ENCODE peak calls at places on chromosomes 1 and 21, in six cellular contexts. L, Z, M, V, Y and Q are unnamed samples.

GRCh38 chr1:147626739-147627138 is 43.6 kb downstream of the ACP6 start:
- DNase-seq in L (no peak), Z (peak), M (no peak), V (no peak), Y (no peak), Q (no peak)

GRCh38 chr21:38267991-38268858 is 11.4 kb downstream of the KCNJ15 start:
- DNase-seq in L (peak), Z (no peak), M (no peak), V (no peak), Y (no peak), Q (no peak)

GRCh38 chr1:33768821-33769220 is 95.1 kb upstream of the HMGB4 start:
- DNase-seq in L (no peak), Z (no peak), M (no peak), V (no peak), Y (no peak), Q (no peak)

GRCh38 chr1:116373451-116374339 is 651 bp downstream of the ATP1A1 start:
- DNase-seq in L (peak), Z (peak), M (peak), V (peak), Y (peak), Q (peak)

GRCh38 chr1:205343431-205344009 is 13.2 kb downstream of the KLHDC8A start:
- DNase-seq in L (no peak), Z (peak), M (no peak), V (peak), Y (no peak), Q (no peak)

GRCh38 chr1:107138767-107139445 is 1.9 kb upstream of the NTNG1 start:
- DNase-seq in L (peak), Z (no peak), M (peak), V (no peak), Y (no peak), Q (no peak)

GRCh38 chr1:18727956-18728355 is 97.3 kb downstream of the PAX7 start:
- DNase-seq in L (no peak), Z (no peak), M (no peak), V (no peak), Y (no peak), Q (no peak)

GRCh38 chr1:77416692-77417450 is 135.1 kb downstream of the AK5 start:
- DNase-seq in L (peak), Z (peak), M (no peak), V (no peak), Y (no peak), Q (no peak)

GRCh38 chr1:148160048-148160395 is 7.9 kb upstream of the NBPF11 start:
- DNase-seq in L (no peak), Z (no peak), M (no peak), V (no peak), Y (no peak), Q (no peak)

GRCh38 chr1:96882096-96882495 is 160.5 kb downstream of the PTBP2 start:
- DNase-seq in L (no peak), Z (no peak), M (peak), V (no peak), Y (no peak), Q (no peak)

GRCh38 chr1:3173113-3173745 is 104.2 kb downstream of the PRDM16 start:
- DNase-seq in L (no peak), Z (no peak), M (no peak), V (no peak), Y (no peak), Q (no peak)

GRCh38 chr1:158521666-158522058 is 32.5 kb downstream of the OR6Y1 start:
- DNase-seq in L (no peak), Z (no peak), M (no peak), V (no peak), Y (no peak), Q (no peak)

GRCh38 chr1:67468066-67468718 is 38.0 kb upstream of the SERBP1 start:
- DNase-seq in L (peak), Z (no peak), M (no peak), V (no peak), Y (no peak), Q (no peak)

GRCh38 chr1:86703696-86704455 is 500 bp upstream of the SH3GLB1 start:
- DNase-seq in L (no peak), Z (peak), M (no peak), V (no peak), Y (peak), Q (peak)

GRCh38 chr1:25875154-25875855 is at the start of gene PAQR7:
- DNase-seq in L (peak), Z (peak), M (peak), V (peak), Y (peak), Q (peak)

GRCh38 chr1:31587720-31588423 is 11.6 kb downstream of the TINAGL1 start:
- DNase-seq in L (peak), Z (peak), M (no peak), V (peak), Y (no peak), Q (no peak)

GRCh38 chr1:107680579-107680985 is 284.4 kb downstream of the VAV3 start:
- DNase-seq in L (peak), Z (no peak), M (no peak), V (no peak), Y (no peak), Q (no peak)

GRCh38 chr1:115251340-115251748 is 86.7 kb downstream of the NGF start:
- DNase-seq in L (no peak), Z (no peak), M (peak), V (no peak), Y (no peak), Q (no peak)

GRCh38 chr1:22557341-22557950 is 5.8 kb upstream of the EPHA8 start:
- DNase-seq in L (no peak), Z (peak), M (no peak), V (no peak), Y (no peak), Q (no peak)

GRCh38 chr1:114828251-114828650 is 26.4 kb upstream of the SYCP1 start:
- DNase-seq in L (peak), Z (no peak), M (no peak), V (no peak), Y (no peak), Q (no peak)

GRCh38 chr1:206866062-206866461 is 639 bp downstream of the IL20 start:
- DNase-seq in L (peak), Z (no peak), M (peak), V (no peak), Y (no peak), Q (no peak)

GRCh38 chr1:25610822-25611630 is 5.6 kb upstream of the MAN1C1 start:
- DNase-seq in L (peak), Z (peak), M (no peak), V (no peak), Y (no peak), Q (no peak)

GRCh38 chr1:43539726-43540434 is 9.2 kb downstream of the PTPRF start:
- DNase-seq in L (no peak), Z (no peak), M (no peak), V (peak), Y (no peak), Q (no peak)

GRCh38 chr1:236066828-236067386 is 2.0 kb upstream of the NID1 start:
- DNase-seq in L (no peak), Z (no peak), M (no peak), V (peak), Y (peak), Q (peak)

GRCh38 chr1:87435484-87435883 is 106.8 kb downstream of the LMO4 start:
- DNase-seq in L (peak), Z (no peak), M (peak), V (no peak), Y (no peak), Q (no peak)

GRCh38 chr1:160550572-160551034 is 27.5 kb upstream of the SLAMF6 start:
- DNase-seq in L (no peak), Z (peak), M (no peak), V (peak), Y (no peak), Q (peak)

GRCh38 chr1:209445576-209445975 is 137.9 kb upstream of the CAMK1G start:
- DNase-seq in L (no peak), Z (no peak), M (no peak), V (no peak), Y (no peak), Q (no peak)

GRCh38 chr1:43525995-43526394 is 4.7 kb upstream of the PTPRF start:
- DNase-seq in L (peak), Z (no peak), M (peak), V (peak), Y (no peak), Q (no peak)